ENCODE peak calls at places on chromosomes 2 and 18, in five cellular contexts. I is fibroblast of mammary gland, K is GM12865, J is AG10803, H is Panc1. C is an unnamed sample.

GRCh38 chr18:41266214-41266613 is 688.8 kb upstream of the PIK3C3 start:
- DNase-seq in I (no peak), K (no peak), J (no peak), H (no peak), C (no peak)

GRCh38 chr2:48343571-48344440 is 186.1 kb upstream of the STON1 start:
- DNase-seq in I (peak), K (peak), J (peak), H (peak), C (no peak)

GRCh38 chr2:55063713-55064323 is 13.6 kb upstream of the RTN4 start:
- DNase-seq in I (no peak), K (peak), J (no peak), H (no peak), C (no peak)

GRCh38 chr2:179825494-179825893 is 35.9 kb downstream of the ZNF385B start:
- DNase-seq in I (peak), K (no peak), J (no peak), H (no peak), C (no peak)

GRCh38 chr2:63488118-63488713 is 100.1 kb downstream of the WDPCP start:
- DNase-seq in I (peak), K (peak), J (peak), H (no peak), C (no peak)

GRCh38 chr2:136141510-136142154 is 23.7 kb upstream of the CXCR4 start:
- DNase-seq in I (no peak), K (no peak), J (no peak), H (no peak), C (no peak)

GRCh38 chr18:34158881-34159690 is 65.6 kb downstream of the NOL4 start:
- DNase-seq in I (peak), K (peak), J (no peak), H (no peak), C (peak)

GRCh38 chr2:194735837-194736542 is 921.0 kb upstream of the SLC39A10 start:
- DNase-seq in I (no peak), K (no peak), J (no peak), H (no peak), C (no peak)

GRCh38 chr2:113754989-113755689 is 1.3 kb downstream of the SLC35F5 start:
- DNase-seq in I (peak), K (no peak), J (no peak), H (no peak), C (no peak)

GRCh38 chr2:10326151-10326616 is 23.5 kb downstream of the HPCAL1 start:
- DNase-seq in I (no peak), K (no peak), J (no peak), H (no peak), C (peak)

GRCh38 chr2:10323535-10323934 is 20.8 kb downstream of the HPCAL1 start:
- DNase-seq in I (no peak), K (no peak), J (no peak), H (no peak), C (no peak)

GRCh38 chr2:10322973-10323372 is 20.3 kb downstream of the HPCAL1 start:
- DNase-seq in I (no peak), K (no peak), J (no peak), H (no peak), C (peak)

GRCh38 chr2:10326707-10327594 is 24.2 kb downstream of the HPCAL1 start:
- DNase-seq in I (no peak), K (no peak), J (no peak), H (no peak), C (peak)

GRCh38 chr2:10325278-10326145 is 22.8 kb downstream of the HPCAL1 start:
- DNase-seq in I (no peak), K (no peak), J (no peak), H (no peak), C (peak)
- TF ChIP-seq CTCF in I (no peak), K (no peak), J (no peak), H (no peak), C (no peak)

DNA sequence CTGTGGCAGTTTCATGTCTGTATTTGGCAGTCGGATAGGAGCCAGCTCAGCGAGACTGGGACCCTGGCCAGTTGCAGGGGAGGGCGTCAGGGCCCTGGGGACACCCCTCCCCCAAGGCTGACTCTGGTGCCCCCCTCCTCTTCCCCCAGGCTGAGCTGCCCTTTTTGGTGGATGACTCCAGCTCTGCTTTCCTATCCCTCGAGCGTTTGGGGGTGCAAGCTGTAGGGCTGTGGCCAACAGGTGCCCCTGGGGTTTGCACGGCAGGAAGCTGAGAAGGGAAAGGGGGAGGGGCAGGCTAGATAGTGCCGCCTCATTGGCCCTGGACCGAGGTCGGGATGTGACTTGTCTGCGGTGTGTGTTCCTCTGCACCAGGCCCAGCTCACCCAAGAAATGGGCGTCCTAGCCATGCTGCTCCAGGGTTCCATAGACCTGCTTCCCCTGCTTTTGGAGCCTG is 26.4 kb downstream of the SPEG start:
- DNase-seq in I (no peak), K (peak), J (peak), H (no peak), C (peak)
- TF ChIP-seq CTCF in I (no peak), K (no peak), J (no peak), H (no peak), C (no peak)

GRCh38 chr2:159118859-159119510 is 150.5 kb downstream of the TANC1 start:
- DNase-seq in I (no peak), K (no peak), J (no peak), H (no peak), C (no peak)
- TF ChIP-seq CTCF in I (no peak), K (no peak), J (no peak), H (peak), C (peak)

GRCh38 chr18:67672719-67673118 is 156.2 kb upstream of the DSEL start:
- DNase-seq in I (peak), K (no peak), J (peak), H (no peak), C (no peak)
- TF ChIP-seq CTCF in I (no peak), K (no peak), J (no peak), H (no peak), C (no peak)

GRCh38 chr2:230865766-230866703 is 1.3 kb downstream of the ITM2C start:
- DNase-seq in I (no peak), K (peak), J (peak), H (no peak), C (no peak)
- TF ChIP-seq CTCF in I (no peak), K (no peak), J (peak), H (no peak), C (peak)

GRCh38 chr2:190785380-190785779 is 95.2 kb upstream of the GLS start:
- DNase-seq in I (no peak), K (no peak), J (no peak), H (no peak), C (no peak)

GRCh38 chr2:190783513-190784263 is 96.9 kb upstream of the GLS start:
- DNase-seq in I (no peak), K (no peak), J (no peak), H (no peak), C (no peak)

GRCh38 chr2:190782264-190782663 is 98.4 kb upstream of the GLS start:
- DNase-seq in I (no peak), K (no peak), J (no peak), H (no peak), C (no peak)

GRCh38 chr2:190780594-190780993 is 100.0 kb upstream of the GLS start:
- DNase-seq in I (no peak), K (no peak), J (no peak), H (no peak), C (no peak)

DNA sequence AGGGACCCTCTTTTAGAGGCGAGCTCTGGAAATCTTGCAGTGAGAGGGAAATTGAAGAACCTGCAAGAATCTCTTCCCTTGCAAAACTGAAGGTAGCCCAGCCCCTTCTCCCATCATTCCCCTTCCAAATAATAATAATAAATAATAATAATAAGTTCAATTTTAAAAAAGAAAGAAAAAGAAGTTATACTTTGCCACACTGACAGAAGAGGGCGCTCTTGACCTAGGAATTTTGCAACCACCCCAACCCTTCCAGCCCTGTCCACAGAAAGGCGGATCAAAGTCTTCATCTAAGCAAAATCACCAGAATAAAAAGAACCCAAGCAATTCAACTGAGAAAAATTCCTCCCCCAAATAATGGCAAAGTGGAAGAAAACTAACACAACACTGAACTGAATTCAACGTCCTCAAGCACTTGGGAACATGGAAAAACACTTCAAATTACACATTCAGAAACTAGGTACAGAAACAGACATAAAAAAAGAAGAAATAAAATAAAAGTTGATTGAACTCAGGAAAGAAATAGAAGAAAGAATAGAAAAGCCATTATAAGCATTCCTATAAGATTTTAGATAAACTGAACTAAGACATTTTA is 98.9 kb upstream of the GLS start:
- DNase-seq in I (peak), K (peak), J (peak), H (no peak), C (no peak)
- TF ChIP-seq CTCF in I (peak), K (peak), J (peak), H (peak), C (peak)

C was measured in chondrocyte.